ENCODE peak calls at places on chromosome 10, in ten cellular contexts. N is LoVo; K is NCI-H1417; P is NCI-H510A treated with DMSO at 0.1 percent for 48 hours; S is nucleus accumbens; O is CD4-positive, alpha-beta memory T cell; X is pulmonary artery endothelial cell; E is BE2C; I is activated naive CD8-positive, alpha-beta T cell treated with anti-CD3 and anti-CD28 coated beads, Interleukin-2, amount 50 U/mL, for 24 hours; M is fibroblast of lung. W is an unnamed sample.

GRCh38 chr10:119776536-119776935 is 50.7 kb downstream of the INPP5F start:
- DNase-seq in N (no peak), K (no peak), P (no peak), S (no peak), O (no peak), X (no peak), E (no peak), I (no peak), M (peak), W (no peak)

GRCh38 chr10:90723416-90724068 is 134.3 kb downstream of the HTR7 start:
- DNase-seq in N (no peak), K (no peak), P (no peak), S (no peak), O (peak), X (no peak), E (no peak), I (no peak), M (no peak), W (no peak)

GRCh38 chr10:7523656-7524055 is 112.8 kb upstream of the SFMBT2 start:
- DNase-seq in N (no peak), K (no peak), P (no peak), S (no peak), O (no peak), X (no peak), E (no peak), I (no peak), M (no peak), W (no peak)

GRCh38 chr10:133397938-133398337 is 4.0 kb downstream of the MTG1 start:
- DNase-seq in N (no peak), K (no peak), P (no peak), S (no peak), O (no peak), X (no peak), E (no peak), I (no peak), M (no peak), W (no peak)

GRCh38 chr10:121900443-121901174 is 27.2 kb downstream of the ATE1 start:
- DNase-seq in N (peak), K (peak), P (peak), S (no peak), O (peak), X (peak), E (peak), I (no peak), M (peak), W (peak)

GRCh38 chr10:82234173-82234572 is 359.2 kb downstream of the NRG3 start:
- DNase-seq in N (no peak), K (no peak), P (no peak), S (no peak), O (no peak), X (no peak), E (no peak), I (no peak), M (no peak), W (no peak)

GRCh38 chr10:93352638-93353383 is 129.3 kb downstream of the MYOF start:
- DNase-seq in N (peak), K (peak), P (peak), S (no peak), O (peak), X (no peak), E (no peak), I (no peak), M (peak), W (no peak)

GRCh38 chr10:73992899-73993788 is 4.8 kb upstream of the VCL start:
- DNase-seq in N (no peak), K (no peak), P (no peak), S (no peak), O (no peak), X (peak), E (no peak), I (peak), M (peak), W (peak)

GRCh38 chr10:78912361-78913218 is 156.2 kb upstream of the ZMIZ1 start:
- DNase-seq in N (no peak), K (no peak), P (no peak), S (no peak), O (no peak), X (no peak), E (no peak), I (no peak), M (no peak), W (no peak)

GRCh38 chr10:21501731-21502370 is 23.6 kb downstream of the SKIDA1 start:
- DNase-seq in N (no peak), K (no peak), P (no peak), S (no peak), O (no peak), X (no peak), E (no peak), I (no peak), M (no peak), W (no peak)

GRCh38 chr10:110641256-110641655 is 2.9 kb upstream of the RBM20 start:
- DNase-seq in N (no peak), K (peak), P (peak), S (no peak), O (peak), X (no peak), E (peak), I (peak), M (peak), W (no peak)

GRCh38 chr10:106780593-106781088 is 383.9 kb downstream of the SORCS1 start:
- DNase-seq in N (no peak), K (no peak), P (no peak), S (no peak), O (no peak), X (no peak), E (peak), I (no peak), M (no peak), W (no peak)

GRCh38 chr10:113059001-113059780 is 109.1 kb downstream of the TCF7L2 start:
- DNase-seq in N (no peak), K (no peak), P (no peak), S (peak), O (no peak), X (no peak), E (peak), I (no peak), M (peak), W (no peak)

GRCh38 chr10:5078781-5079180 is 15.4 kb upstream of the AKR1C3 start:
- DNase-seq in N (peak), K (no peak), P (no peak), S (no peak), O (no peak), X (no peak), E (no peak), I (no peak), M (peak), W (no peak)

GRCh38 chr10:76420725-76421124 is 989.3 kb downstream of the LRMDA start:
- DNase-seq in N (no peak), K (no peak), P (no peak), S (no peak), O (no peak), X (no peak), E (no peak), I (no peak), M (no peak), W (no peak)

GRCh38 chr10:96565774-96566173 is 21.0 kb downstream of the TM9SF3 start:
- DNase-seq in N (no peak), K (no peak), P (no peak), S (no peak), O (no peak), X (no peak), E (no peak), I (no peak), M (peak), W (no peak)

W was measured in CMK.